ENCODE peak calls at places on chromosomes 6 and 20, in four cellular contexts. One of them, this sample, is unnamed.
A peak's percentile ranks its signal among the peaks of the same experiment; 100 is the strongest.

GRCh38 chr6:130426078-130426726 is 60.4 kb downstream of the TMEM200A start:
- DNase-seq in iPS DF 6.9: no peak
- DNase-seq in astrocyte of the spinal cord: peak; percentile 62
- DNase-seq in AG10803: no peak
- DNase-seq in this sample: no peak

GRCh38 chr6:12343122-12343439 is 52.9 kb downstream of the EDN1 start:
- DNase-seq in iPS DF 6.9: no peak
- DNase-seq in astrocyte of the spinal cord: no peak
- DNase-seq in AG10803: no peak
- DNase-seq in this sample: no peak

GRCh38 chr6:139372326-139373153 is 1.9 kb downstream of the CITED2 start:
- DNase-seq in iPS DF 6.9: no peak
- DNase-seq in astrocyte of the spinal cord: peak; percentile 37
- DNase-seq in AG10803: peak; percentile 26
- DNase-seq in this sample: peak; percentile 47

GRCh38 chr6:144488590-144488989 is 203.5 kb downstream of the UTRN start:
- DNase-seq in iPS DF 6.9: no peak
- DNase-seq in astrocyte of the spinal cord: no peak
- DNase-seq in AG10803: no peak
- DNase-seq in this sample: no peak

GRCh38 chr6:127457444-127458064 is 1.6 kb downstream of the KIAA0408 start:
- DNase-seq in iPS DF 6.9: no peak
- DNase-seq in astrocyte of the spinal cord: peak; percentile 64
- DNase-seq in AG10803: peak; percentile 84
- DNase-seq in this sample: peak; percentile 89

GRCh38 chr6:27720607-27721580 is 191.3 kb downstream of the OR2B2 start:
- DNase-seq in iPS DF 6.9: peak; percentile 75
- DNase-seq in astrocyte of the spinal cord: peak; percentile 65
- DNase-seq in AG10803: peak; percentile 2
- DNase-seq in this sample: peak; percentile 43

GRCh38 chr6:156824142-156824541 is 47.0 kb downstream of the ARID1B start:
- DNase-seq in iPS DF 6.9: no peak
- DNase-seq in astrocyte of the spinal cord: no peak
- DNase-seq in AG10803: no peak
- DNase-seq in this sample: no peak

GRCh38 chr6:2412731-2413130 is 167.3 kb upstream of the GMDS start:
- DNase-seq in iPS DF 6.9: no peak
- DNase-seq in astrocyte of the spinal cord: peak; percentile 78
- DNase-seq in AG10803: peak; percentile 43
- DNase-seq in this sample: peak; percentile 66

GRCh38 chr6:27474672-27475071 is 1.8 kb upstream of the ZNF184 start:
- DNase-seq in iPS DF 6.9: no peak
- DNase-seq in astrocyte of the spinal cord: no peak
- DNase-seq in AG10803: no peak
- DNase-seq in this sample: no peak

GRCh38 chr6:136657629-136658028 is 107.4 kb upstream of the MAP7 start:
- DNase-seq in iPS DF 6.9: no peak
- DNase-seq in astrocyte of the spinal cord: no peak
- DNase-seq in AG10803: peak; percentile 12
- DNase-seq in this sample: no peak

GRCh38 chr20:31968299-31969126 is 562 bp downstream of the XKR7 start:
- DNase-seq in iPS DF 6.9: peak; percentile 63
- DNase-seq in astrocyte of the spinal cord: peak; percentile 56
- DNase-seq in AG10803: peak; percentile 38
- DNase-seq in this sample: peak; percentile 60

GRCh38 chr6:56864171-56864616 is 90.7 kb upstream of the BEND6 start:
- DNase-seq in iPS DF 6.9: no peak
- DNase-seq in astrocyte of the spinal cord: peak; percentile 41
- DNase-seq in AG10803: no peak
- DNase-seq in this sample: peak; percentile 56

GRCh38 chr6:134725590-134725989 is 224.3 kb downstream of the ALDH8A1 start:
- DNase-seq in iPS DF 6.9: no peak
- DNase-seq in astrocyte of the spinal cord: no peak
- DNase-seq in AG10803: no peak
- DNase-seq in this sample: no peak

GRCh38 chr20:61548069-61548468 is 296.0 kb downstream of the CDH4 start:
- DNase-seq in iPS DF 6.9: no peak
- DNase-seq in astrocyte of the spinal cord: no peak
- DNase-seq in AG10803: no peak
- DNase-seq in this sample: no peak

GRCh38 chr20:46458891-46459750 is 52.7 kb upstream of the ELMO2 start:
- DNase-seq in iPS DF 6.9: peak; percentile 88
- DNase-seq in astrocyte of the spinal cord: no peak
- DNase-seq in AG10803: no peak
- DNase-seq in this sample: no peak

GRCh38 chr6:110328231-110328630 is 29.9 kb downstream of the METTL24 start:
- DNase-seq in iPS DF 6.9: no peak
- DNase-seq in astrocyte of the spinal cord: peak; percentile 15
- DNase-seq in AG10803: peak; percentile 87
- DNase-seq in this sample: peak; percentile 77

GRCh38 chr6:150710236-150710635 is 110.6 kb downstream of the PLEKHG1 start:
- DNase-seq in iPS DF 6.9: no peak
- DNase-seq in astrocyte of the spinal cord: no peak
- DNase-seq in AG10803: no peak
- DNase-seq in this sample: no peak

GRCh38 chr6:169026175-169026574 is 227.5 kb downstream of the THBS2 start:
- DNase-seq in iPS DF 6.9: no peak
- DNase-seq in astrocyte of the spinal cord: no peak
- DNase-seq in AG10803: peak; percentile 58
- DNase-seq in this sample: peak; percentile 43

GRCh38 chr6:145880361-145880760 is 65.8 kb upstream of the FBXO30 start:
- DNase-seq in iPS DF 6.9: no peak
- DNase-seq in astrocyte of the spinal cord: no peak
- DNase-seq in AG10803: no peak
- DNase-seq in this sample: no peak

GRCh38 chr6:119129148-119129967 is 50.9 kb upstream of the FAM184A start:
- DNase-seq in iPS DF 6.9: peak; percentile 39
- DNase-seq in astrocyte of the spinal cord: peak; percentile 83
- DNase-seq in AG10803: peak; percentile 75
- DNase-seq in this sample: peak; percentile 87

GRCh38 chr6:14092301-14092700 is 25.3 kb upstream of the CD83 start:
- DNase-seq in iPS DF 6.9: no peak
- DNase-seq in astrocyte of the spinal cord: no peak
- DNase-seq in AG10803: no peak
- DNase-seq in this sample: no peak

GRCh38 chr6:14094721-14095120 is 22.9 kb upstream of the CD83 start:
- DNase-seq in iPS DF 6.9: no peak
- DNase-seq in astrocyte of the spinal cord: no peak
- DNase-seq in AG10803: no peak
- DNase-seq in this sample: no peak

GRCh38 chr6:14091329-14091978 is 26.1 kb upstream of the CD83 start:
- DNase-seq in iPS DF 6.9: no peak
- DNase-seq in astrocyte of the spinal cord: no peak
- DNase-seq in AG10803: no peak
- DNase-seq in this sample: no peak

GRCh38 chr6:14095444-14095843 is 22.1 kb upstream of the CD83 start:
- DNase-seq in iPS DF 6.9: no peak
- DNase-seq in astrocyte of the spinal cord: no peak
- DNase-seq in AG10803: no peak
- DNase-seq in this sample: no peak

GRCh38 chr6:14092861-14093789 is 24.4 kb upstream of the CD83 start:
- DNase-seq in iPS DF 6.9: no peak
- DNase-seq in astrocyte of the spinal cord: peak; percentile 47
- DNase-seq in AG10803: no peak
- DNase-seq in this sample: no peak
- H3K4me3 ChIP-seq in iPS DF 6.9: no peak overlapping the region
- H3K4me3 ChIP-seq in astrocyte of the spinal cord: no peak overlapping the region
- H3K4me3 ChIP-seq in AG10803: no peak overlapping the region
- H3K4me3 ChIP-seq in this sample: no peak overlapping the region

DNA sequence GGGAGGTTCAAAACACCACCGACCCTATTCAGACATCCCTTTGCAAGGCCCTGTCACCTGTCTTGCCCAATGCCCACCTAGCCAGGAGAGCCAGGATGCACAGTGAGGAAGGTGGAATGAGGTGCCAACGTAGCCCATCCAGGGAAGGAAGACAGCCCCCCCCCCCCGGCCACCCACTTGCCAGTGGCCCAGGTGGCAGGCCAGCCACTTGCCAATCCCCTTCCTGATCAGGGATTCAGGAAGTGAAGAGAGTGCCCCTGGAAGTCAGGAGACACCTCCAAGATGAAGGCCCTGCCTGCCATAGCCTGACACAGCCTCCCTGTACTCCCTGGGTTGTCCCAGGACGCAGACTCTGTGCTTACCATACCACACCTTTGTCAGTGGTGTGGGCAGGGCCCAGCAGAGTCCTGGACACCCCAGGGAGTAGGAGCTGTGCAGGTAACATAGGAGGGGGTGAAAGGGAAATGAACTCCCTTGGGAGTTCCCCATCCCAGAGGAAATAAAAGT is 54.7 kb downstream of the MRPL14 start:
- DNase-seq in iPS DF 6.9: no peak
- DNase-seq in astrocyte of the spinal cord: no peak
- DNase-seq in AG10803: no peak
- DNase-seq in this sample: no peak
- H3K4me3 ChIP-seq in iPS DF 6.9: no peak overlapping the region
- H3K4me3 ChIP-seq in astrocyte of the spinal cord: no peak overlapping the region
- H3K4me3 ChIP-seq in AG10803: no peak overlapping the region
- H3K4me3 ChIP-seq in this sample: peak overlapping the region; percentile 58

DNA sequence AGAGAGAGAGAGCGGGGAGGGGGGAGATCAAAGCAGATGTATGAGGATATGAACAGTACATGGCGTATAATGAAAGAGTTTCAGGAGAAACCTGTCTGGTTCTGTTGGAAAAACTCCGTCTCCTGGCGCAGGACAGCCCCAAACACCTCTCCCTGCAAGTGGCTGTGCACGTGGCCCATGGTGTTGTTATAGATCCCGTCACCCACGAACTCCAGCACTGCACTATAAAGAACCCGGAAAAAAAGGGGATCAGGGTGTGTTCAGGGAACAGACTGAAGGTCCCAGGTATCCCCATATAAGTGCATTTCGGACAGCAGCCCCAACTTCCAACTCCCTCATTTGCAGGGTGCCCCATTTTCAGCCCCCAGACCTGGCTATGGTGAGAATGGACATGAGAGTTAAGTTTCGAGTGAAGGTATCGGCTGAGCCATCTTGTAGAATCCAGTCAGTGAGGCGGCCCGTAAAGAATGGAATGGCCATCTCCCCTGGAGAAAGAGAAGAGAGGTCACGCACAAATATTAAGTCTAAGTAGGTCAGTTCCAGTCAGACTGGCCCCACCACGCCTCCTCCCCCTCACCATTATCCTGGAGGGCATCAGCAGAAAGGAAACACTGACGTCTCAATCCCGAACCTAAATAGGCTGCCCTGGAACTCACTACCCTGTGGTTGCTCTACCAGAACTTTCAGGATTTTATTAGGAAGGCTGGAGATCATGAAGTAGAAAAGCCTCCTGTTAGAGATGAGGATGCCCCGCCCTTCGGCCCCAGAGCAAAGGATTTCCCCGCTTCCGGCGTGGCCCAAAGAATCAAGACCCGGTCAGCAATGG is 1.3 kb downstream of the TAP1 start:
- DNase-seq in iPS DF 6.9: no peak
- DNase-seq in astrocyte of the spinal cord: peak; percentile 2
- DNase-seq in AG10803: peak; percentile 22
- DNase-seq in this sample: peak; percentile 20
- H3K4me3 ChIP-seq in iPS DF 6.9: peak overlapping the region; percentile 59
- H3K4me3 ChIP-seq in astrocyte of the spinal cord: peak overlapping the region; percentile 81
- H3K4me3 ChIP-seq in AG10803: peak overlapping the region; percentile 89
- H3K4me3 ChIP-seq in this sample: peak overlapping the region; percentile 93

DNA sequence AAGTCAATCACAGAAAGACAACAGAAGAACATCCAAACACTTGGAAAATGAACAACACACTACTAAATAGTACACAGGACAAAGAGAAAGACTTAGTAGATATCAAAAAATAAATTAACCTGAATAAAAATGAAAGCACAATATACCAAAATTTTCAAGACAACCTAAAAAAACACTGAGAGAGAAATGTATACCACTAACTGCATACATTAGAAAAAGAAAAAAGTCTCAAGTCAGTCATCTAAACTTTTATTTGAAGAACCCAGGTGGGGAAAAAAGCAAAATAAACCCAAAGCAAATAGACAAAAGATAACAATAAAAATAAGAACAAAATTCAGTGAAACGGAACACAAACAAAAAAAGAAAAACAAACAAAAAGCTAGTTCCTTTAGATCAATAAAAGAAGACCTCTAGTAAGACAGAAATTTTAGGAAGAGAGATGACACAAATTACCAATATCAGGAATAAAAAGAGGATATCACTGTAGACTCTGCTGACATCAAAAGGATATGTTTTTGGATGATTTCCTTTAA is 172.8 kb downstream of the TRIM27 start:
- DNase-seq in iPS DF 6.9: no peak
- DNase-seq in astrocyte of the spinal cord: no peak
- DNase-seq in AG10803: no peak
- DNase-seq in this sample: no peak
- H3K4me3 ChIP-seq in iPS DF 6.9: no peak overlapping the region
- H3K4me3 ChIP-seq in astrocyte of the spinal cord: no peak overlapping the region
- H3K4me3 ChIP-seq in AG10803: no peak overlapping the region
- H3K4me3 ChIP-seq in this sample: no peak overlapping the region

GRCh38 chr20:62622877-62623487 is 19.3 kb upstream of the SLCO4A1 start:
- DNase-seq in iPS DF 6.9: no peak
- DNase-seq in astrocyte of the spinal cord: no peak
- DNase-seq in AG10803: no peak
- DNase-seq in this sample: no peak
- H3K4me3 ChIP-seq in iPS DF 6.9: no peak overlapping the region
- H3K4me3 ChIP-seq in astrocyte of the spinal cord: no peak overlapping the region
- H3K4me3 ChIP-seq in AG10803: no peak overlapping the region
- H3K4me3 ChIP-seq in this sample: no peak overlapping the region

DNA sequence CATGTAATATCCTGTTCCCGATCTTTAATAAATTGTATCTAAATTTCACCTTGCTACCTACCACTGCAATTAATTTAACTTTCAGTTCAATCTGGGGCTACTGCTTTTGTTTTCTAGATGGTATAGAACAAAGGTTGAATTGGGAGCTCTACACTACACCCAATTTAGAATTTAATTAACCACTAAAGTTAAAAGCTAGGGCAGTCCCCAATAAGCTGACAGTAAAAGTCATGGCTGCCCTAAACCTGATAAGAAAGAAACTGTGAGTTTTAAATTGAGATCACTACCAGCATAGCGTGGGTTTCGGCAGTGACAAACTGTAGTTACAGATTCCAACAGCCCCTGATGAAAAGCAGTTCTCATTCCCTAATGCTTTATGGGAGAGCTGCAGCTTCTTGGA is 1372.2 kb downstream of the EPHA7 start:
- DNase-seq in iPS DF 6.9: no peak
- DNase-seq in astrocyte of the spinal cord: no peak
- DNase-seq in AG10803: no peak
- DNase-seq in this sample: no peak
- H3K4me3 ChIP-seq in iPS DF 6.9: no peak overlapping the region
- H3K4me3 ChIP-seq in astrocyte of the spinal cord: no peak overlapping the region
- H3K4me3 ChIP-seq in AG10803: no peak overlapping the region
- H3K4me3 ChIP-seq in this sample: no peak overlapping the region